ENCODE peak calls at places on chromosomes 13 and 19, in eight cellular contexts. R is mucosa of descending colon, N is pancreas, U is RPMI7951, E is choroid plexus epithelial cell, O is DMS79 treated with DMSO at 0.1 percent for 48 hours, C is B cell, D is HEK293T. J is an unnamed sample.

GRCh38 chr19:11486661-11487503 is 6.0 kb upstream of the ELAVL3 start:
- DNase-seq in R (no peak), N (no peak), U (no peak), E (no peak), O (no peak), C (peak), D (no peak), J (no peak)

GRCh38 chr13:67619346-67619745 is 389.2 kb upstream of the PCDH9 start:
- DNase-seq in R (no peak), N (no peak), U (no peak), E (peak), O (no peak), C (no peak), D (no peak), J (peak)

GRCh38 chr19:44799627-44800257 is 9.2 kb upstream of the BCAM start:
- DNase-seq in R (no peak), N (no peak), U (no peak), E (no peak), O (no peak), C (no peak), D (no peak), J (no peak)

GRCh38 chr19:3987619-3988371 is 2.5 kb upstream of the EEF2 start:
- DNase-seq in R (peak), N (peak), U (peak), E (peak), O (peak), C (peak), D (peak), J (peak)

GRCh38 chr13:78409172-78409571 is 194.2 kb downstream of the POU4F1 start:
- DNase-seq in R (no peak), N (no peak), U (no peak), E (no peak), O (no peak), C (no peak), D (no peak), J (no peak)

GRCh38 chr19:35869327-35870123 is 1.2 kb downstream of the APLP1 start:
- DNase-seq in R (peak), N (peak), U (peak), E (peak), O (peak), C (peak), D (peak), J (peak)

GRCh38 chr19:50906217-50906616 is 5.0 kb downstream of the KLK4 start:
- DNase-seq in R (peak), N (peak), U (no peak), E (peak), O (no peak), C (no peak), D (peak), J (no peak)

GRCh38 chr19:40284501-40285352 is at the start of gene AKT2:
- DNase-seq in R (no peak), N (no peak), U (peak), E (peak), O (peak), C (peak), D (peak), J (no peak)

GRCh38 chr13:46804391-46804815 is 7.4 kb upstream of the ESD start:
- DNase-seq in R (no peak), N (no peak), U (peak), E (peak), O (no peak), C (no peak), D (no peak), J (peak)

GRCh38 chr13:90702050-90702449 is 645.4 kb upstream of the MIR17HG start:
- DNase-seq in R (no peak), N (no peak), U (no peak), E (no peak), O (no peak), C (no peak), D (no peak), J (no peak)

GRCh38 chr19:30664358-30665058 is 292.3 kb downstream of the ZNF536 start:
- DNase-seq in R (no peak), N (peak), U (no peak), E (peak), O (peak), C (no peak), D (peak), J (peak)

GRCh38 chr19:48724796-48725753 is 5.5 kb upstream of the MAMSTR start:
- DNase-seq in R (no peak), N (no peak), U (peak), E (peak), O (no peak), C (peak), D (peak), J (peak)

GRCh38 chr19:16355293-16356043 is 30.8 kb downstream of the KLF2 start:
- DNase-seq in R (no peak), N (no peak), U (peak), E (peak), O (no peak), C (peak), D (no peak), J (peak)

GRCh38 chr13:84118845-84119409 is 236.7 kb upstream of the SLITRK1 start:
- DNase-seq in R (no peak), N (no peak), U (no peak), E (peak), O (no peak), C (no peak), D (no peak), J (peak)

GRCh38 chr13:75869981-75870380 is 233.9 kb downstream of the LMO7 start:
- DNase-seq in R (no peak), N (no peak), U (no peak), E (no peak), O (peak), C (no peak), D (no peak), J (no peak)

GRCh38 chr19:46296722-46297431 is at the start of gene HIF3A:
- DNase-seq in R (peak), N (peak), U (no peak), E (peak), O (peak), C (no peak), D (no peak), J (peak)

GRCh38 chr19:2574478-2574931 is 98.6 kb downstream of the GADD45B start:
- DNase-seq in R (no peak), N (no peak), U (no peak), E (no peak), O (no peak), C (no peak), D (no peak), J (no peak)

GRCh38 chr19:39325778-39326680 is 5.4 kb upstream of the LRFN1 start:
- DNase-seq in R (no peak), N (no peak), U (peak), E (no peak), O (no peak), C (no peak), D (peak), J (peak)

GRCh38 chr13:104314926-104315535 is 1248.8 kb upstream of the SLC10A2 start:
- DNase-seq in R (no peak), N (no peak), U (no peak), E (peak), O (no peak), C (no peak), D (no peak), J (no peak)

GRCh38 chr13:31887311-31887710 is 144.3 kb upstream of the FRY start:
- DNase-seq in R (no peak), N (no peak), U (no peak), E (peak), O (no peak), C (no peak), D (no peak), J (peak)

GRCh38 chr19:4088975-4089374 is 22.3 kb upstream of the ZBTB7A start:
- DNase-seq in R (no peak), N (no peak), U (no peak), E (no peak), O (no peak), C (peak), D (no peak), J (no peak)

GRCh38 chr19:41239961-41240574 is 21.0 kb downstream of the AXL start:
- DNase-seq in R (no peak), N (no peak), U (no peak), E (no peak), O (no peak), C (no peak), D (no peak), J (no peak)

GRCh38 chr13:38202730-38203129 is 146.9 kb upstream of the UFM1 start:
- DNase-seq in R (no peak), N (no peak), U (peak), E (peak), O (no peak), C (no peak), D (no peak), J (no peak)

GRCh38 chr13:102901056-102901455 is 55.2 kb downstream of the ERCC5 start:
- DNase-seq in R (no peak), N (no peak), U (no peak), E (no peak), O (no peak), C (no peak), D (no peak), J (no peak)

GRCh38 chr19:16289594-16289993 is 35.0 kb upstream of the KLF2 start:
- DNase-seq in R (no peak), N (no peak), U (no peak), E (no peak), O (no peak), C (no peak), D (no peak), J (no peak)

GRCh38 chr19:5051619-5052018 is 82.7 kb downstream of the KDM4B start:
- DNase-seq in R (no peak), N (no peak), U (no peak), E (no peak), O (no peak), C (peak), D (no peak), J (no peak)

GRCh38 chr13:31161583-31162150 is at the start of gene HSPH1:
- DNase-seq in R (peak), N (peak), U (peak), E (peak), O (peak), C (peak), D (peak), J (peak)

GRCh38 chr19:39187552-39187943 is 9.2 kb upstream of the NCCRP1 start:
- DNase-seq in R (no peak), N (no peak), U (no peak), E (no peak), O (no peak), C (no peak), D (no peak), J (no peak)

GRCh38 chr13:101845501-101846012 is 393.1 kb downstream of the ITGBL1 start:
- DNase-seq in R (no peak), N (no peak), U (peak), E (peak), O (no peak), C (no peak), D (no peak), J (peak)

GRCh38 chr13:72255908-72256307 is 388.9 kb upstream of the DACH1 start:
- DNase-seq in R (peak), N (peak), U (peak), E (peak), O (peak), C (no peak), D (peak), J (peak)

GRCh38 chr19:7860902-7861618 is 13.1 kb downstream of the PRR36 start:
- DNase-seq in R (no peak), N (no peak), U (no peak), E (no peak), O (no peak), C (peak), D (no peak), J (no peak)

GRCh38 chr19:41308450-41309224 is 1.3 kb upstream of the CCDC97 start:
- DNase-seq in R (peak), N (peak), U (peak), E (peak), O (peak), C (peak), D (peak), J (peak)

GRCh38 chr19:52343548-52343947 is 7.5 kb downstream of the ZNF610 start:
- DNase-seq in R (peak), N (peak), U (peak), E (peak), O (peak), C (peak), D (peak), J (peak)

GRCh38 chr19:28281676-28282075 is 931.3 kb downstream of the UQCRFS1 start:
- DNase-seq in R (no peak), N (no peak), U (no peak), E (no peak), O (no peak), C (no peak), D (no peak), J (no peak)

GRCh38 chr13:25232937-25233515 is 54.3 kb downstream of the MTMR6 start:
- DNase-seq in R (peak), N (no peak), U (peak), E (peak), O (peak), C (peak), D (peak), J (peak)

GRCh38 chr13:46339035-46339666 is 47.9 kb downstream of the RUBCNL start:
- DNase-seq in R (peak), N (no peak), U (peak), E (peak), O (peak), C (peak), D (no peak), J (peak)

GRCh38 chr13:40453666-40454030 is 212.8 kb downstream of the FOXO1 start:
- DNase-seq in R (no peak), N (no peak), U (peak), E (no peak), O (no peak), C (no peak), D (no peak), J (no peak)